ENCODE peak calls at places on chromosomes 7 and 10, in four cellular contexts. M, B, Q and W are unnamed samples.
A peak's percentile ranks its signal among the peaks of the same experiment; 100 is the strongest.

GRCh38 chr10:80498833-80499671 is 38.6 kb upstream of the SH2D4B start:
- DNase-seq in B (peak; percentile 96), M (no peak), Q (peak; percentile 6), W (no peak)

GRCh38 chr10:34736976-34737771 is 77.9 kb downstream of the PARD3 start:
- DNase-seq in M (no peak), Q (no peak), B (no peak), W (no peak)

GRCh38 chr7:44111759-44112158 is 7.6 kb downstream of the AEBP1 start:
- DNase-seq in M (no peak), Q (peak; percentile 22), B (no peak), W (no peak)

GRCh38 chr10:28036587-28036986 is 37.7 kb upstream of the ODAD2 start:
- DNase-seq in B (no peak), M (no peak), Q (no peak), W (no peak)

GRCh38 chr10:80444646-80445319 is 9.3 kb upstream of the TSPAN14 start:
- DNase-seq in B (peak; percentile 77), M (peak; percentile 77), Q (peak; percentile 18), W (no peak)

GRCh38 chr10:118978316-118978997 is 51.1 kb upstream of the NANOS1 start:
- DNase-seq in M (no peak), B (no peak), Q (no peak), W (no peak)

GRCh38 chr10:80412521-80412920 is 4.2 kb downstream of the PRXL2A start:
- DNase-seq in Q (no peak), B (no peak), M (no peak), W (no peak)

GRCh38 chr7:30804078-30804661 is 33.0 kb downstream of the MINDY4 start:
- DNase-seq in Q (no peak), M (no peak), B (no peak), W (no peak)

GRCh38 chr7:121578669-121579068 is 182.6 kb upstream of the FAM3C start:
- DNase-seq in M (no peak), Q (no peak), B (no peak), W (no peak)

GRCh38 chr10:116721991-116722392 is 20.4 kb downstream of the HSPA12A start:
- DNase-seq in M (no peak), B (no peak), Q (peak; percentile 81), W (no peak)

GRCh38 chr10:52786098-52786497 is 13.5 kb upstream of the MBL2 start:
- DNase-seq in B (no peak), M (no peak), Q (no peak), W (no peak)

GRCh38 chr7:113367187-113367586 is 248.8 kb upstream of the SMIM30 start:
- DNase-seq in Q (no peak), B (no peak), M (no peak), W (no peak)

GRCh38 chr7:116788542-116789197 is 73.7 kb upstream of the CAPZA2 start:
- DNase-seq in Q (no peak), M (no peak), B (no peak), W (no peak)

GRCh38 chr10:7855205-7855604 is 36.9 kb downstream of the TAF3 start:
- DNase-seq in Q (no peak), B (no peak), M (no peak), W (no peak)

GRCh38 chr7:40647719-40648118 is 512.9 kb downstream of the SUGCT start:
- DNase-seq in B (no peak), Q (no peak), M (no peak), W (no peak)

GRCh38 chr10:110783509-110784103 is 88.1 kb upstream of the PDCD4 start:
- DNase-seq in Q (no peak), B (no peak), M (no peak), W (no peak)